ENCODE peak calls at places on chromosome 15, in four cellular contexts. A is dorsolateral prefrontal cortex, G is cardiac muscle cell, B is cardiac fibroblast. L is an unnamed sample.

GRCh38 chr15:74790080-74790916 is 8.4 kb downstream of the CSK start:
- DNase-seq in A (peak), G (peak), B (peak), L (no peak)

GRCh38 chr15:25773248-25773647 is 89.9 kb downstream of the ATP10A start:
- DNase-seq in A (no peak), G (no peak), B (no peak), L (no peak)

GRCh38 chr15:25624504-25625172 is 185.8 kb upstream of the UBE3A start:
- DNase-seq in A (no peak), G (no peak), B (no peak), L (no peak)

GRCh38 chr15:52018244-52018643 is 775 bp upstream of the MAPK6 start:
- DNase-seq in A (no peak), G (no peak), B (no peak), L (no peak)

GRCh38 chr15:74858366-74858735 is 14.8 kb downstream of the SCAMP2 start:
- DNase-seq in A (no peak), G (no peak), B (no peak), L (no peak)

GRCh38 chr15:60477991-60478632 is 830 bp downstream of the ICE2 start:
- DNase-seq in A (no peak), G (peak), B (peak), L (no peak)

GRCh38 chr15:69074011-69074842 is 59.7 kb downstream of the NOX5 start:
- DNase-seq in A (no peak), G (peak), B (peak), L (peak)

GRCh38 chr15:88704791-88705768 is 66.3 kb downstream of the ISG20 start:
- DNase-seq in A (no peak), G (peak), B (peak), L (peak)

GRCh38 chr15:80160570-80161156 is 7.9 kb downstream of the FAH start:
- DNase-seq in A (no peak), G (peak), B (peak), L (no peak)

GRCh38 chr15:90141646-90142045 is 39.4 kb upstream of the IDH2 start:
- DNase-seq in A (no peak), G (peak), B (peak), L (no peak)

GRCh38 chr15:92159906-92160841 is 233.5 kb upstream of the ST8SIA2 start:
- DNase-seq in A (no peak), G (no peak), B (no peak), L (no peak)

GRCh38 chr15:41511331-41512077 is 2.1 kb downstream of the LTK start:
- DNase-seq in A (no peak), G (no peak), B (no peak), L (no peak)

GRCh38 chr15:88382482-88382983 is 84.7 kb downstream of the MRPL46 start:
- DNase-seq in A (no peak), G (no peak), B (peak), L (no peak)

GRCh38 chr15:42650208-42651066 is 75.0 kb downstream of the STARD9 start:
- DNase-seq in A (no peak), G (peak), B (peak), L (peak)

GRCh38 chr15:77187751-77188464 is 117.0 kb upstream of the TSPAN3 start:
- DNase-seq in A (no peak), G (peak), B (peak), L (peak)

GRCh38 chr15:66849746-66850077 is 147.7 kb downstream of the SMAD6 start:
- DNase-seq in A (no peak), G (no peak), B (no peak), L (no peak)

GRCh38 chr15:57044072-57044702 is 125.7 kb downstream of the TCF12 start:
- DNase-seq in A (no peak), G (no peak), B (no peak), L (no peak)

GRCh38 chr15:81507831-81508230 is 133.8 kb upstream of the TMC3 start:
- DNase-seq in A (no peak), G (no peak), B (no peak), L (no peak)

GRCh38 chr15:61762682-61763081 is 297.6 kb downstream of the VPS13C start:
- DNase-seq in A (no peak), G (no peak), B (no peak), L (no peak)

GRCh38 chr15:82044373-82045178 is 1.2 kb downstream of the MEX3B start:
- DNase-seq in A (peak), G (peak), B (peak), L (peak)

GRCh38 chr15:26355671-26356070 is 417.2 kb downstream of the GABRB3 start:
- DNase-seq in A (no peak), G (no peak), B (no peak), L (no peak)

GRCh38 chr15:23890218-23890617 is 203.1 kb upstream of the NDN start:
- DNase-seq in A (no peak), G (no peak), B (no peak), L (no peak)

GRCh38 chr15:80474751-80475295 is 70.6 kb downstream of the ARNT2 start:
- DNase-seq in A (no peak), G (no peak), B (peak), L (no peak)

GRCh38 chr15:78461171-78461881 is 23.3 kb downstream of the IREB2 start:
- DNase-seq in A (no peak), G (peak), B (peak), L (no peak)
- H3K4me3 ChIP-seq in A (no peak), G (no peak), B (no peak), L (no peak)

DNA sequence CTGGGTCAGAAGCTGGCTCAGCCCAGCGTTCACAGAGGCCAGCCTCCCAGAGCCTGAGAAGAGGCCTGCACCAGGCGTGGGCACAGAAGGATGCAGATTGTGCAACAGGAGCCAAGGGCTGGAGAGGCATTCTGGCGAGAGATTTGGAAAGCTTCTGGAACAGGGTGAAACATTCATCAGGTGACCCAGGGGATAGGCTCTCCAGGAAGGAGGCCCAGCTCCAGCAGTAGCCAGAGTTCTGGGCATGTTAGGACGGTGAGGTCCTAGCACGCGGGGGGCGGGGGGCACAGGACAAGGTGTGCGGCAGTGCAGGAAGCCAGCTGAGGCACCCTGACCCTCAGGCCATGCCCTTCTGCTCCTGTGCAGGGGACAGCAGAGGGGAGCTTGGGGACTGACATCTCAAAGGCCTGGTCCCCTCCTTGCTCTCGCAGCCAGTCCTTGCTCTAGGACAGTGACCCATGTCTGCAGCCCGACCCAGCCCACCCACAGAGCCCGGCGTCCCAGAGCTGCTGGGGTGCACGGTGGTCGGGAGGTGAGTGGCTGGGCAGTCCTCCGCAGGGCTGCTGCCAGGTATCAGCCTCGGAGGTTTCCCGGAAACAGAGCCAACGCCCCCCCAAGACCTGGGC is 111.7 kb upstream of the KLF13 start:
- DNase-seq in A (no peak), G (peak), B (peak), L (no peak)
- H3K4me3 ChIP-seq in A (peak), G (no peak), B (peak), L (peak)

GRCh38 chr15:73017987-73018386 is 34.3 kb upstream of the NEO1 start:
- DNase-seq in A (no peak), G (peak), B (peak), L (no peak)
- H3K4me3 ChIP-seq in A (no peak), G (no peak), B (no peak), L (no peak)

GRCh38 chr15:85750319-85750806 is 44.4 kb downstream of the KLHL25 start:
- DNase-seq in A (no peak), G (peak), B (peak), L (no peak)
- H3K4me3 ChIP-seq in A (no peak), G (no peak), B (no peak), L (no peak)

DNA sequence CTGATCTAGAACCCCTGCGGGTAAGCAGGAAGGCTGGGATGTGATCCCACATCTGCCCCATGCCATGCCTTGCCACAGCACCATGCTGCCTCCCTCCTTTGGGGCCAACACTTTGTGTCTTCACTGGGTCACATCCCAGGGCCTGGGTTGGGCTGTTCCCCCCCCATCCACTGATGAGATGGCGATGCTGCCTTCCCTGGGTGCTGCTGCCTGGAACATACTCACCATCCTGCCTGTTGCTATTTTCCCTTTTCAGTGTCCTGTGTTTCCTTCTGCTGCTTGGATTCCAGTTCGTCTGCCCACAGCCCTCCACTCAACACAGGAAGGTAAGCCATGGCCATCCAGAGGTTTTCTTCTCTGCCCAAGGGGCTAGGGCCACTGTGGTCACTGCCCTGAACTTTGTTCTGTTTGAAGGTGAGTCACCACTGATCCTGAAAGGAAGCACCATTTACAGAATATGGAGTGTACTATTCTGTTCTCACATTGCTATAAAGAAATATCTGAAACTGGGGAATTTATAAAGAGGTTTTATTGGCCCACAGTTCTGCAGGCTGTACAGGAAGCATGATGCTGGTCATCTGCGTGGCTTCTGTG is 39.4 kb downstream of the THSD4 start:
- DNase-seq in A (no peak), G (no peak), B (no peak), L (no peak)
- H3K4me3 ChIP-seq in A (no peak), G (no peak), B (no peak), L (no peak)

GRCh38 chr15:40421246-40422157 is 15.9 kb downstream of the IVD start:
- DNase-seq in A (peak), G (peak), B (peak), L (peak)
- H3K4me3 ChIP-seq in A (no peak), G (no peak), B (no peak), L (no peak)

GRCh38 chr15:100863406-100864198 is 16.0 kb upstream of the ALDH1A3 start:
- DNase-seq in A (peak), G (peak), B (peak), L (no peak)
- H3K4me3 ChIP-seq in A (peak), G (no peak), B (no peak), L (no peak)

GRCh38 chr15:27638950-27639349 is 460.2 kb downstream of the OCA2 start:
- DNase-seq in A (no peak), G (no peak), B (no peak), L (no peak)
- H3K4me3 ChIP-seq in A (no peak), G (no peak), B (no peak), L (no peak)

GRCh38 chr15:78836333-78836732 is 25.1 kb upstream of the ADAMTS7 start:
- DNase-seq in A (no peak), G (no peak), B (no peak), L (no peak)
- H3K4me3 ChIP-seq in A (no peak), G (no peak), B (no peak), L (no peak)